ENCODE peak calls at places on chromosomes 11 and 22, in eight cellular contexts. G is stomach, I is left lung, B is breast epithelium, W is tibial artery, P is colonic mucosa, M is PC-9, Y is A549. E is an unnamed sample.

GRCh38 chr11:77211040-77211451 is 83.0 kb downstream of the MYO7A start:
- DNase-seq in I (no peak), M (no peak), B (no peak), Y (no peak), P (peak; percentile 16), W (no peak), G (no peak), E (no peak)

GRCh38 chr11:125376117-125376516 is 119.9 kb downstream of the FEZ1 start:
- DNase-seq in B (peak; percentile 88), G (peak; percentile 27), P (no peak), I (peak; percentile 52), Y (no peak), M (no peak), W (peak; percentile 94), E (no peak)

GRCh38 chr11:6601041-6601461 is 2.4 kb downstream of the RRP8 start:
- DNase-seq in Y (no peak), W (peak; percentile 63), B (no peak), M (no peak), I (no peak), P (peak; percentile 16), G (no peak), E (no peak)

GRCh38 chr11:120195601-120196289 is 15.1 kb upstream of the OAF start:
- DNase-seq in P (no peak), M (no peak), B (no peak), W (no peak), G (no peak), Y (no peak), I (no peak), E (no peak)

GRCh38 chr11:44753965-44754645 is 27.3 kb downstream of the TSPAN18 start:
- DNase-seq in I (no peak), P (no peak), W (peak; percentile 59), B (no peak), G (no peak), M (no peak), Y (no peak), E (no peak)

GRCh38 chr11:94148189-94148588 is 19.5 kb downstream of the PANX1 start:
- DNase-seq in P (no peak), B (no peak), M (no peak), Y (no peak), W (no peak), G (no peak), I (no peak), E (no peak)

GRCh38 chr22:36734171-36735058 is 30.9 kb upstream of the CACNG2 start:
- DNase-seq in M (no peak), Y (no peak), G (peak; percentile 21), W (peak; percentile 50), P (no peak), B (no peak), I (no peak), E (no peak)

GRCh38 chr11:77873345-77873744 is 52.4 kb downstream of the AAMDC start:
- DNase-seq in I (no peak), M (no peak), W (no peak), Y (no peak), G (no peak), P (no peak), B (no peak), E (no peak)

GRCh38 chr22:42967933-42968332 is 47.0 kb downstream of the PACSIN2 start:
- DNase-seq in M (no peak), G (peak; percentile 49), W (peak; percentile 80), B (no peak), P (peak; percentile 50), I (peak; percentile 78), Y (no peak), E (no peak)

GRCh38 chr11:12994476-12994875 is 14.6 kb upstream of the RASSF10 start:
- DNase-seq in I (no peak), G (no peak), B (no peak), Y (no peak), W (no peak), P (no peak), M (no peak), E (no peak)

GRCh38 chr22:30340911-30341685 is 14.4 kb upstream of the TBC1D10A start:
- DNase-seq in Y (no peak), P (no peak), G (no peak), I (no peak), M (no peak), W (peak; percentile 89), B (peak; percentile 61), E (no peak)

GRCh38 chr22:35098921-35099320 is 33.0 kb downstream of the ISX start:
- DNase-seq in W (no peak), P (no peak), I (no peak), B (no peak), M (no peak), G (no peak), Y (no peak), E (no peak)

GRCh38 chr11:32658639-32659406 is 75.2 kb downstream of the EIF3M start:
- DNase-seq in W (no peak), B (no peak), P (no peak), Y (no peak), M (no peak), I (no peak), G (no peak), E (peak; percentile 4)

GRCh38 chr11:134757633-134758032 is 345.6 kb upstream of the B3GAT1 start:
- DNase-seq in W (no peak), Y (no peak), M (no peak), B (no peak), I (no peak), P (no peak), G (no peak), E (no peak)

GRCh38 chr11:97703815-97704214 is 1314.0 kb downstream of the JRKL start:
- DNase-seq in G (no peak), I (no peak), B (no peak), M (no peak), P (no peak), Y (no peak), W (no peak), E (no peak)

GRCh38 chr11:114308689-114309089 is 12.5 kb downstream of the NNMT start:
- DNase-seq in I (no peak), B (peak; percentile 72), G (no peak), M (no peak), W (peak; percentile 86), P (no peak), Y (no peak), E (no peak)

GRCh38 chr11:44008698-44009097 is 39.1 kb upstream of the ACCSL start:
- DNase-seq in G (peak; percentile 10), I (no peak), M (no peak), Y (no peak), B (no peak), W (peak; percentile 51), P (no peak), E (peak; percentile 24)

GRCh38 chr11:35276396-35276795 is 137.4 kb downstream of the CD44 start:
- DNase-seq in I (peak; percentile 44), Y (no peak), B (no peak), M (peak; percentile 16), W (no peak), G (peak; percentile 33), P (no peak), E (no peak)

GRCh38 chr22:38187413-38188212 is 6.0 kb upstream of the PLA2G6 start:
- DNase-seq in G (peak; percentile 66), B (no peak), P (peak; percentile 52), I (no peak), Y (no peak), W (no peak), M (no peak), E (no peak)
- H3K4me1 ChIP-seq in G (peaks cover 23% of the 10 kb centered on the region), B (no peaks in the 10 kb centered on the region), P (no peaks in the 10 kb centered on the region), I (peaks cover 19% of the 10 kb centered on the region), Y (peaks cover 12% of the 10 kb centered on the region), W (no peaks in the 10 kb centered on the region), M (peaks cover 53% of the 10 kb centered on the region), E (peaks cover 28% of the 10 kb centered on the region)

GRCh38 chr11:118174006-118174567 is 2.4 kb downstream of the SCN2B start:
- DNase-seq in G (no peak), B (no peak), W (no peak), Y (no peak), P (no peak), I (no peak), M (no peak), E (no peak)
- H3K4me3 ChIP-seq in G (no peak overlapping the region), B (no peak overlapping the region), W (no peak overlapping the region), Y (no peak overlapping the region), P (no peak overlapping the region), I (no peak overlapping the region), M (no peak overlapping the region), E (no peak overlapping the region)

GRCh38 chr22:46094676-46095075 is 55.6 kb upstream of the PPARA start:
- DNase-seq in B (no peak), Y (no peak), M (no peak), I (no peak), W (no peak), G (no peak), P (no peak), E (no peak)

GRCh38 chr22:46096051-46096450 is 54.3 kb upstream of the PPARA start:
- DNase-seq in Y (no peak), W (no peak), M (no peak), I (no peak), G (no peak), B (no peak), P (no peak), E (no peak)

GRCh38 chr22:46097268-46097900 is 52.9 kb upstream of the PPARA start:
- DNase-seq in B (no peak), P (no peak), Y (no peak), I (no peak), W (no peak), M (no peak), G (no peak), E (no peak)

GRCh38 chr22:46098525-46099475 is 51.5 kb upstream of the PPARA start:
- DNase-seq in M (no peak), W (no peak), B (no peak), P (no peak), Y (no peak), I (no peak), G (no peak), E (no peak)

DNA sequence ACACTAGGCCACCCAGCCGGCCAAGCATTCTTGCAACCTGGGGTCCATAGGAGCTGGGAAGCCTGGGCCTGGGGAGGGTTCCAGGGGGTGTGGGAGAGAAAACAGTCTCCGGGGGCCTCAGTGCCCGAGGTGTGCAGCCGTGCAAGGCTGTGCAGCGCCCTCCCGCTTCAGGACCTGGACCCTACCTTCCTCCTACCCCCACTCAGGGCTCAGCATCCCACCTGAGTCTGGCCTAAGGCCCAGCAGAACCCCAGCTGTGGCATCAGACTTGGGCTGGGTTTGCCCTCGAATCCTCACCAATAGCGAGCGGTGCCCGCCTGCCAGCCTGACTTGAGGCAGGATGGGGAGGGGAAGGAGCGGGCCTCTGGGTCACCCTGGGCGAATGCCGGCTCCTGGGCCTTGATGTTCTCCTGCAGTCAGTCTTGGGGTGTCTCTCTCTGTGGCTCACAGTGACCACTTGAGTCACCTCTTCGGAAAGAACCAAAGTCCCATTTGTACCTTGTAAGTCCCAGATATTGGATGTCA is 53.6 kb upstream of the PPARA start:
- DNase-seq in P (no peak), Y (no peak), I (no peak), M (no peak), W (no peak), B (no peak), G (no peak), E (no peak)
- H3K27ac ChIP-seq in P (no peak overlapping the region), Y (no peak overlapping the region), I (no peak overlapping the region), M (no peak overlapping the region), W (peak overlapping the region; percentile 45), B (peak overlapping the region; percentile 99), G (peak overlapping the region; percentile 66), E (no peak overlapping the region)

DNA sequence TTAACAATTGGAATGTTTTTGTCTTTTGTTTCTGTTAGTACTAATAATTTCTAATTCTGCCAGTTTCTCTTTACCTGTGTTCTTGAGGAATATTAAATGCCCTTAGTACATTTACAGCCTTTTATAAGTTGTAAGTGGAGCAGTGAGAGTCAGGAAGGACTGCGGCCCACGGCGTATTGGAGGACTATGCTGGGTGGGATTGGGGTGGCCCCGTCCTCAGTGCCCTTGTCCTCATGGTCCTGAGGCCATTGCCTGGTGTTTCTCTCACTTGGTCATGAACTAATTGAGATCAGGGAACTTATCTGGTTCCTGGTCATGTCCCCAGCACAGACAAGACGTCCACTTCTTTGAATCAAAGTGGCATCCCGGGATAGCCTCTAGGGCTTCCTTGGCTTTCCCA is 3.3 kb downstream of the TUB start:
- DNase-seq in M (no peak), B (no peak), W (no peak), I (no peak), Y (no peak), P (no peak), G (no peak), E (no peak)
- H3K4me1 ChIP-seq in M (no peaks in the 10 kb centered on the region), B (no peaks in the 10 kb centered on the region), W (no peaks in the 10 kb centered on the region), I (peaks cover 4% of the 10 kb centered on the region), Y (peaks cover 6% of the 10 kb centered on the region), P (no peaks in the 10 kb centered on the region), G (peaks cover 30% of the 10 kb centered on the region), E (peaks cover 3% of the 10 kb centered on the region)